ENCODE peak calls at places on chromosomes 16 and 17, in ten cellular contexts. U is T-helper 17 cell; K is occipital lobe; F is astrocyte of the cerebellum; G is non-pigmented ciliary epithelial cell; D is T-helper 1 cell; I is effector memory CD4-positive, alpha-beta T cell; B is HuH-7.5; L is naive thymus-derived CD4-positive, alpha-beta T cell; T is KBM-7. J is an unnamed sample.

GRCh38 chr16:57668259-57668563 is at the start of gene ADGRG3:
- DNase-seq in U (no peak), F (no peak), T (no peak), B (no peak), D (no peak), K (no peak), I (no peak), L (no peak), G (no peak), J (no peak)

GRCh38 chr17:38980455-38981217 is 13.4 kb upstream of the FBXO47 start:
- DNase-seq in F (no peak), L (no peak), T (no peak), D (no peak), G (no peak), B (no peak), U (no peak), I (no peak), K (no peak), J (no peak)

GRCh38 chr16:55426865-55427484 is 52.0 kb upstream of the MMP2 start:
- DNase-seq in G (no peak), D (no peak), T (no peak), F (no peak), L (no peak), I (no peak), U (no peak), K (no peak), B (no peak), J (no peak)

GRCh38 chr17:7886227-7887037 is 2.2 kb upstream of the CHD3 start:
- DNase-seq in K (no peak), B (peak; percentile 48), T (peak; percentile 58), I (peak; percentile 61), U (peak; percentile 36), L (peak; percentile 75), D (peak; percentile 47), G (no peak), F (no peak), J (peak; percentile 64)

GRCh38 chr16:60642956-60643355 is 1393.3 kb downstream of the CDH8 start:
- DNase-seq in U (no peak), L (no peak), D (no peak), G (peak; percentile 20), F (peak; percentile 37), I (no peak), T (no peak), B (no peak), K (no peak), J (no peak)

GRCh38 chr16:4090476-4090875 is 25.8 kb downstream of the ADCY9 start:
- DNase-seq in B (no peak), G (no peak), U (no peak), K (no peak), F (no peak), L (no peak), D (no peak), T (peak; percentile 27), I (no peak), J (no peak)

GRCh38 chr17:58666858-58667267 is 25.0 kb downstream of the TEX14 start:
- DNase-seq in U (no peak), K (no peak), F (no peak), T (no peak), D (peak; percentile 52), L (peak; percentile 26), I (peak; percentile 44), B (no peak), G (no peak), J (no peak)

GRCh38 chr16:84826558-84826941 is 6.8 kb downstream of the CRISPLD2 start:
- DNase-seq in F (no peak), D (no peak), T (no peak), B (no peak), I (no peak), L (no peak), G (no peak), U (no peak), K (no peak), J (no peak)

GRCh38 chr17:79089720-79090502 is 15.3 kb downstream of the ENGASE start:
- DNase-seq in I (no peak), T (no peak), B (no peak), G (no peak), F (no peak), D (no peak), L (no peak), U (no peak), K (no peak), J (no peak)